ENCODE peak calls at places on chromosomes 5 and 9, in five cellular contexts. M, Z, U, B and W are unnamed samples.

GRCh38 chr9:88587182-88587581 is 52.2 kb downstream of the NXNL2 start:
- DNase-seq in M (no peak), Z (no peak), U (no peak), B (no peak), W (no peak)

GRCh38 chr5:51225671-51226419 is 157.4 kb upstream of the ISL1 start:
- DNase-seq in M (no peak), Z (no peak), U (no peak), B (no peak), W (no peak)

GRCh38 chr5:4563400-4563799 is 576.7 kb upstream of the ADAMTS16 start:
- DNase-seq in M (peak; percentile 60), Z (no peak), U (no peak), B (no peak), W (no peak)

GRCh38 chr5:110785356-110785755 is 46.5 kb downstream of the SLC25A46 start:
- DNase-seq in M (peak; percentile 86), Z (no peak), U (peak; percentile 60), B (no peak), W (peak; percentile 63)

GRCh38 chr5:39794511-39794910 is 369.7 kb upstream of the DAB2 start:
- DNase-seq in M (peak; percentile 5), Z (no peak), U (peak; percentile 29), B (peak; percentile 33), W (peak; percentile 25)

GRCh38 chr5:89929173-89929572 is 480.4 kb downstream of the CETN3 start:
- DNase-seq in M (no peak), Z (no peak), U (no peak), B (no peak), W (no peak)

GRCh38 chr5:64637837-64638443 is 52.4 kb upstream of the SHISAL2B start:
- DNase-seq in M (peak; percentile 7), Z (no peak), U (no peak), B (no peak), W (no peak)

GRCh38 chr5:37839441-37840035 is 303 bp downstream of the GDNF start:
- DNase-seq in M (peak; percentile 71), Z (no peak), U (peak; percentile 73), B (peak; percentile 82), W (peak; percentile 78)

GRCh38 chr9:1839984-1840383 is 175.2 kb upstream of the SMARCA2 start:
- DNase-seq in M (no peak), Z (no peak), U (no peak), B (no peak), W (no peak)

GRCh38 chr5:157651623-157652376 is 438 bp downstream of the SOX30 start:
- DNase-seq in M (peak; percentile 65), Z (peak; percentile 70), U (no peak), B (peak; percentile 91), W (peak; percentile 42)

GRCh38 chr5:87369431-87369830 is 43.3 kb downstream of the CCNH start:
- DNase-seq in M (no peak), Z (no peak), U (no peak), B (no peak), W (no peak)
- H3K4me3 ChIP-seq in M (no peak overlapping the region), Z (no peak overlapping the region), U (no peak overlapping the region), B (no peak overlapping the region), W (no peak overlapping the region)

GRCh38 chr5:140868721-140869554 is at the start of gene PCDHA11:
- DNase-seq in M (no peak), Z (no peak), U (no peak), B (no peak), W (no peak)
- TF ChIP-seq CTCF in M (no peak), Z (no peak), U (no peak), B (peak; percentile 25), W (no peak)

DNA sequence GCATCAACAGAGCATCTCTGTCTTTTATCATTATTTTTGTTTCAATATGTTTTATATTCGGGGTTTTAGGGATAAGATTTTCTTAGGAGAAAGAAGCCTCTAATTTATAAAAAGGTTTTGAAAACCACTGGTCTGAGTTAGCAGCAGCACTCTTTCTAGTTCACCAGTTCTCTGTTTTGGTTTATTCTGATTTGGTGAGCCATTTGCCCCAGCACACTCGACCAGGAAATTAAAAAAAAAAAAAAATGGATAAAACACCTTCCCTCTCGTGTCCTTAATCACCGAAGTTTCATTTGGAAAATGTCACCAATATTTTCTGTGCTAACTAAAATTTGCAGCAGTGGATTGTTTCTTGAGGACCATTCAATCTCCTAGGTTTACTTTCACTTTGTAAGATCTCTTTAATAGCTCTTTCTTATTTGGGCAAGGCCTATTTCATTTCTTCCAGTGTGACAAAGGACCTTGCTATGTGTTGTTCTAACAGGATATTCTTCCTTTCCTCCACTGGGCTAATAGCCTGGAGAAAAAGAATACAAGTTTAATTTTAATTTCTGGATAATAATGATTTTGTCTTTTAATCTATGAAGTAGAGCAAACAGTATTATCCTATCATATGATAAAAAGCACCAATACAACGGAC is 57.8 kb upstream of the ANXA1 start:
- DNase-seq in M (peak; percentile 8), Z (no peak), U (peak; percentile 1), B (no peak), W (peak; percentile 31)
- H3K4me3 ChIP-seq in M (peak overlapping the region; percentile 46), Z (no peak overlapping the region), U (peak overlapping the region; percentile 7), B (peak overlapping the region; percentile 49), W (no peak overlapping the region)

GRCh38 chr9:14107495-14107894 is 206.4 kb downstream of the NFIB start:
- DNase-seq in M (no peak), Z (no peak), U (no peak), B (no peak), W (no peak)

GRCh38 chr9:14106699-14107098 is 207.2 kb downstream of the NFIB start:
- DNase-seq in M (no peak), Z (no peak), U (no peak), B (no peak), W (no peak)

GRCh38 chr9:14107977-14108376 is 206.0 kb downstream of the NFIB start:
- DNase-seq in M (no peak), Z (no peak), U (no peak), B (no peak), W (no peak)

DNA sequence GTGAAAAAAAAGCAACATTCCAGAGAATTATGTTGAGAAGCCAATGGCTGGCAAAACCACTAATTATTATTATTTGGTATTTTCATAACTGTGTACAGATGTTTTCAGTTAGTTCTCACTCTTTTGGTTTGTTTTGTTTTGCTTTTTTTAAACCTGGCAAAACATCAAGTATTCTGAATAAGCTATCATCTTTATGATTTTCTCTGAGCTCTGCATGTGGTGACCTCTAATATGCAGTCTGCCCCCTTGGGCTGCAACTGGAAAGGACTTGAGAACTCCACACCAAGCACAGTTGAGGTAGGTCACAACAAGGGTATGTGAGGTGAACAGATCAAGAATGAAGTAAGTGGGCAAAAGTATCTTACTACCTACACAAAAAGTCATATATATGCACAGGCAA is 202.3 kb downstream of the NFIB start:
- DNase-seq in M (no peak), Z (no peak), U (peak; percentile 3), B (no peak), W (peak; percentile 24)
- TF ChIP-seq CTCF in M (no peak), Z (no peak), U (no peak), B (no peak), W (no peak)

DNA sequence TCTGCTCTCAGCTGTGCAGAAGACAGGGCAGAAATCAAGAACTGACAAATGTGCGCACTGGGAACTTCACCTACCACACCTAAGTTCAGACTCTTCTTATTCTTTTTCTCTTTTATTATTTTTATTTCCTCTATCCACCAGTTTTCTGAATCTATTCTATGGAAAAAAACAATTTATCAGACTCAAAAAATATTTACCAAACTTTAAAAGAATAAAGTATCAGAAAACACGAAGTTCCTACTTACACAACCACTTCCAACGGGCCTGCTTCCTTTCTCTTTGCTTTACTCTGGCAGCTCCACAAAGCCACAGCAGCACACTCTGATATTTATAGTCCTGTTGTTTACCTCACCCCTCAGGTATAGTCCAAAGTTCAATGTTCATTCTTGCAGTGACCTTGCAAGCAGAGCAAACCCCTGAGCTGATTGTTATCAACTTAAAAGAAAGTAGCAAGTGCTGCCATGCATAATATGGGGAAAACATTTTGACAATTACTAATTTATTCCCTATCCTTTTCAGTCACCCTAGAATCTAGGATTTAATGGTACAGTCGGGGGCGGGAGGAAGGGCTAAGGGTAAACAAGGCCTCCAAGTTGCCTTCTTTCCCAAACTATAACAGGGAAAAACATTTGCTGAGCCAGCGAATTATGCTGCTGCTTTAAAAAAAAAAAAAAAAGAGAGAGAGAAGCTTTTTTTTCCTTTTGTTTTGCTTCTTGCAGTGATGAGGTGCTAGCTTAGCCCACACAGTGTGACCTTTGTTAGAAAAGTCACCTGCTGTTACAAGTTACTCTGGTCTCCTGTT is at the start of gene SELENOP:
- DNase-seq in M (no peak), Z (no peak), U (no peak), B (peak; percentile 62), W (peak; percentile 78)
- H3K4me3 ChIP-seq in M (peak within 1 kb of the TSS; percentile 75), Z (no peak within 1 kb of the TSS), U (no peak within 1 kb of the TSS), B (peak within 1 kb of the TSS; percentile 97), W (peak within 1 kb of the TSS; percentile 46)

GRCh38 chr5:76571595-76571994 is 51.6 kb downstream of the F2RL2 start:
- DNase-seq in M (no peak), Z (no peak), U (no peak), B (no peak), W (no peak)
- TF ChIP-seq CTCF in M (no peak), Z (no peak), U (no peak), B (no peak), W (no peak)